ENCODE peak calls at places on chromosomes 12 and 14, in eight cellular contexts. One of them, this sample, is unnamed. For H3K27me3, the result is how much of the 10 kb centered on the place peaks cover.

GRCh38 chr12:106133136-106134087 is 5.3 kb downstream of the NUAK1 start:
- DNase-seq in adrenal gland: no peak
- DNase-seq in psoas muscle: no peak
- DNase-seq in cardiac muscle cell: no peak
- DNase-seq in brain microvascular endothelial cell: no peak
- DNase-seq in endothelial cell of umbilical vein: no peak
- DNase-seq in IMR-90: peak
- DNase-seq in right atrium auricular region: no peak
- DNase-seq in this sample: peak

GRCh38 chr12:117718141-117718540 is 250.6 kb downstream of the KSR2 start:
- DNase-seq in adrenal gland: no peak
- DNase-seq in psoas muscle: no peak
- DNase-seq in cardiac muscle cell: no peak
- DNase-seq in brain microvascular endothelial cell: no peak
- DNase-seq in endothelial cell of umbilical vein: no peak
- DNase-seq in IMR-90: no peak
- DNase-seq in right atrium auricular region: no peak
- DNase-seq in this sample: no peak

GRCh38 chr14:71143391-71144290 is 236.4 kb downstream of the PCNX1 start:
- DNase-seq in adrenal gland: peak
- DNase-seq in psoas muscle: no peak
- DNase-seq in cardiac muscle cell: peak
- DNase-seq in brain microvascular endothelial cell: peak
- DNase-seq in endothelial cell of umbilical vein: no peak
- DNase-seq in IMR-90: peak
- DNase-seq in right atrium auricular region: no peak
- DNase-seq in this sample: no peak

GRCh38 chr14:100802766-100803693 is 22.9 kb upstream of the MEG3 start:
- DNase-seq in adrenal gland: peak
- DNase-seq in psoas muscle: no peak
- DNase-seq in cardiac muscle cell: no peak
- DNase-seq in brain microvascular endothelial cell: no peak
- DNase-seq in endothelial cell of umbilical vein: no peak
- DNase-seq in IMR-90: no peak
- DNase-seq in right atrium auricular region: no peak
- DNase-seq in this sample: no peak

GRCh38 chr12:127625372-127625771 is 641.6 kb upstream of the TMEM132C start:
- DNase-seq in adrenal gland: no peak
- DNase-seq in psoas muscle: no peak
- DNase-seq in cardiac muscle cell: no peak
- DNase-seq in brain microvascular endothelial cell: no peak
- DNase-seq in endothelial cell of umbilical vein: no peak
- DNase-seq in IMR-90: no peak
- DNase-seq in right atrium auricular region: no peak
- DNase-seq in this sample: no peak

GRCh38 chr12:105418821-105419291 is 88.4 kb downstream of the C12orf75 start:
- DNase-seq in adrenal gland: no peak
- DNase-seq in psoas muscle: no peak
- DNase-seq in cardiac muscle cell: no peak
- DNase-seq in brain microvascular endothelial cell: peak
- DNase-seq in endothelial cell of umbilical vein: no peak
- DNase-seq in IMR-90: no peak
- DNase-seq in right atrium auricular region: no peak
- DNase-seq in this sample: peak

GRCh38 chr12:106308611-106309010 is 6.1 kb downstream of the TCP11L2 start:
- DNase-seq in adrenal gland: no peak
- DNase-seq in psoas muscle: no peak
- DNase-seq in cardiac muscle cell: no peak
- DNase-seq in brain microvascular endothelial cell: no peak
- DNase-seq in endothelial cell of umbilical vein: no peak
- DNase-seq in IMR-90: no peak
- DNase-seq in right atrium auricular region: no peak
- DNase-seq in this sample: peak

GRCh38 chr14:36222952-36223468 is 46.5 kb upstream of the PTCSC3 start:
- DNase-seq in adrenal gland: no peak
- DNase-seq in psoas muscle: no peak
- DNase-seq in cardiac muscle cell: no peak
- DNase-seq in brain microvascular endothelial cell: no peak
- DNase-seq in endothelial cell of umbilical vein: no peak
- DNase-seq in IMR-90: peak
- DNase-seq in right atrium auricular region: no peak
- DNase-seq in this sample: no peak

GRCh38 chr14:21093769-21094681 is 4.4 kb downstream of the ZNF219 start:
- DNase-seq in adrenal gland: no peak
- DNase-seq in psoas muscle: no peak
- DNase-seq in cardiac muscle cell: peak
- DNase-seq in brain microvascular endothelial cell: no peak
- DNase-seq in endothelial cell of umbilical vein: no peak
- DNase-seq in IMR-90: no peak
- DNase-seq in right atrium auricular region: no peak
- DNase-seq in this sample: peak

GRCh38 chr14:87175175-87175574 is 817.8 kb downstream of the GALC start:
- DNase-seq in adrenal gland: no peak
- DNase-seq in psoas muscle: no peak
- DNase-seq in cardiac muscle cell: no peak
- DNase-seq in brain microvascular endothelial cell: no peak
- DNase-seq in endothelial cell of umbilical vein: no peak
- DNase-seq in IMR-90: no peak
- DNase-seq in right atrium auricular region: no peak
- DNase-seq in this sample: no peak

GRCh38 chr12:95257541-95257940 is 39.9 kb downstream of the VEZT start:
- DNase-seq in adrenal gland: no peak
- DNase-seq in psoas muscle: no peak
- DNase-seq in cardiac muscle cell: no peak
- DNase-seq in brain microvascular endothelial cell: no peak
- DNase-seq in endothelial cell of umbilical vein: no peak
- DNase-seq in IMR-90: peak
- DNase-seq in right atrium auricular region: no peak
- DNase-seq in this sample: no peak

GRCh38 chr14:61566537-61567225 is 128.6 kb upstream of the HIF1A start:
- DNase-seq in adrenal gland: no peak
- DNase-seq in psoas muscle: no peak
- DNase-seq in cardiac muscle cell: peak
- DNase-seq in brain microvascular endothelial cell: no peak
- DNase-seq in endothelial cell of umbilical vein: peak
- DNase-seq in IMR-90: peak
- DNase-seq in right atrium auricular region: peak
- DNase-seq in this sample: no peak

GRCh38 chr12:62278022-62278421 is 17.8 kb downstream of the USP15 start:
- DNase-seq in adrenal gland: no peak
- DNase-seq in psoas muscle: no peak
- DNase-seq in cardiac muscle cell: no peak
- DNase-seq in brain microvascular endothelial cell: no peak
- DNase-seq in endothelial cell of umbilical vein: no peak
- DNase-seq in IMR-90: no peak
- DNase-seq in right atrium auricular region: no peak
- DNase-seq in this sample: no peak

GRCh38 chr14:100547633-100548294 is 39.5 kb downstream of the BEGAIN start:
- DNase-seq in adrenal gland: peak
- DNase-seq in psoas muscle: peak
- DNase-seq in cardiac muscle cell: peak
- DNase-seq in brain microvascular endothelial cell: peak
- DNase-seq in endothelial cell of umbilical vein: peak
- DNase-seq in IMR-90: peak
- DNase-seq in right atrium auricular region: peak
- DNase-seq in this sample: no peak

GRCh38 chr12:120642806-120643205 is 2.4 kb downstream of the CABP1 start:
- DNase-seq in adrenal gland: no peak
- DNase-seq in psoas muscle: no peak
- DNase-seq in cardiac muscle cell: no peak
- DNase-seq in brain microvascular endothelial cell: no peak
- DNase-seq in endothelial cell of umbilical vein: no peak
- DNase-seq in IMR-90: peak
- DNase-seq in right atrium auricular region: no peak
- DNase-seq in this sample: no peak

GRCh38 chr12:120643574-120643973 is 3.1 kb downstream of the CABP1 start:
- DNase-seq in adrenal gland: no peak
- DNase-seq in psoas muscle: no peak
- DNase-seq in cardiac muscle cell: no peak
- DNase-seq in brain microvascular endothelial cell: no peak
- DNase-seq in endothelial cell of umbilical vein: no peak
- DNase-seq in IMR-90: no peak
- DNase-seq in right atrium auricular region: no peak
- DNase-seq in this sample: no peak

GRCh38 chr12:120649442-120650248 is 9.2 kb downstream of the CABP1 start:
- DNase-seq in adrenal gland: no peak
- DNase-seq in psoas muscle: no peak
- DNase-seq in cardiac muscle cell: no peak
- DNase-seq in brain microvascular endothelial cell: no peak
- DNase-seq in endothelial cell of umbilical vein: peak
- DNase-seq in IMR-90: peak
- DNase-seq in right atrium auricular region: no peak
- DNase-seq in this sample: peak

GRCh38 chr12:120647375-120647755 is 6.9 kb downstream of the CABP1 start:
- DNase-seq in adrenal gland: no peak
- DNase-seq in psoas muscle: no peak
- DNase-seq in cardiac muscle cell: no peak
- DNase-seq in brain microvascular endothelial cell: no peak
- DNase-seq in endothelial cell of umbilical vein: no peak
- DNase-seq in IMR-90: no peak
- DNase-seq in right atrium auricular region: no peak
- DNase-seq in this sample: no peak

GRCh38 chr12:120646044-120646443 is 5.6 kb downstream of the CABP1 start:
- DNase-seq in adrenal gland: no peak
- DNase-seq in psoas muscle: no peak
- DNase-seq in cardiac muscle cell: no peak
- DNase-seq in brain microvascular endothelial cell: no peak
- DNase-seq in endothelial cell of umbilical vein: no peak
- DNase-seq in IMR-90: no peak
- DNase-seq in right atrium auricular region: no peak
- DNase-seq in this sample: no peak
- H3K27me3 ChIP-seq in adrenal gland: under half
- H3K27me3 ChIP-seq in psoas muscle: under half
- H3K27me3 ChIP-seq in cardiac muscle cell: half or more
- H3K27me3 ChIP-seq in brain microvascular endothelial cell: under half
- H3K27me3 ChIP-seq in endothelial cell of umbilical vein: half or more
- H3K27me3 ChIP-seq in IMR-90: half or more
- H3K27me3 ChIP-seq in right atrium auricular region: under half
- H3K27me3 ChIP-seq in this sample: half or more

GRCh38 chr14:68686212-68686478 is 106.7 kb downstream of the ZFP36L1 start:
- DNase-seq in adrenal gland: no peak
- DNase-seq in psoas muscle: no peak
- DNase-seq in cardiac muscle cell: no peak
- DNase-seq in brain microvascular endothelial cell: no peak
- DNase-seq in endothelial cell of umbilical vein: no peak
- DNase-seq in IMR-90: no peak
- DNase-seq in right atrium auricular region: no peak
- DNase-seq in this sample: no peak

GRCh38 chr14:68684466-68685418 is 108.1 kb downstream of the ZFP36L1 start:
- DNase-seq in adrenal gland: no peak
- DNase-seq in psoas muscle: no peak
- DNase-seq in cardiac muscle cell: no peak
- DNase-seq in brain microvascular endothelial cell: no peak
- DNase-seq in endothelial cell of umbilical vein: peak
- DNase-seq in IMR-90: no peak
- DNase-seq in right atrium auricular region: no peak
- DNase-seq in this sample: no peak

GRCh38 chr14:68687746-68688145 is 105.1 kb downstream of the ZFP36L1 start:
- DNase-seq in adrenal gland: no peak
- DNase-seq in psoas muscle: no peak
- DNase-seq in cardiac muscle cell: peak
- DNase-seq in brain microvascular endothelial cell: peak
- DNase-seq in endothelial cell of umbilical vein: no peak
- DNase-seq in IMR-90: peak
- DNase-seq in right atrium auricular region: no peak
- DNase-seq in this sample: no peak

GRCh38 chr14:68686724-68687123 is 106.1 kb downstream of the ZFP36L1 start:
- DNase-seq in adrenal gland: peak
- DNase-seq in psoas muscle: no peak
- DNase-seq in cardiac muscle cell: no peak
- DNase-seq in brain microvascular endothelial cell: no peak
- DNase-seq in endothelial cell of umbilical vein: no peak
- DNase-seq in IMR-90: no peak
- DNase-seq in right atrium auricular region: no peak
- DNase-seq in this sample: no peak

DNA sequence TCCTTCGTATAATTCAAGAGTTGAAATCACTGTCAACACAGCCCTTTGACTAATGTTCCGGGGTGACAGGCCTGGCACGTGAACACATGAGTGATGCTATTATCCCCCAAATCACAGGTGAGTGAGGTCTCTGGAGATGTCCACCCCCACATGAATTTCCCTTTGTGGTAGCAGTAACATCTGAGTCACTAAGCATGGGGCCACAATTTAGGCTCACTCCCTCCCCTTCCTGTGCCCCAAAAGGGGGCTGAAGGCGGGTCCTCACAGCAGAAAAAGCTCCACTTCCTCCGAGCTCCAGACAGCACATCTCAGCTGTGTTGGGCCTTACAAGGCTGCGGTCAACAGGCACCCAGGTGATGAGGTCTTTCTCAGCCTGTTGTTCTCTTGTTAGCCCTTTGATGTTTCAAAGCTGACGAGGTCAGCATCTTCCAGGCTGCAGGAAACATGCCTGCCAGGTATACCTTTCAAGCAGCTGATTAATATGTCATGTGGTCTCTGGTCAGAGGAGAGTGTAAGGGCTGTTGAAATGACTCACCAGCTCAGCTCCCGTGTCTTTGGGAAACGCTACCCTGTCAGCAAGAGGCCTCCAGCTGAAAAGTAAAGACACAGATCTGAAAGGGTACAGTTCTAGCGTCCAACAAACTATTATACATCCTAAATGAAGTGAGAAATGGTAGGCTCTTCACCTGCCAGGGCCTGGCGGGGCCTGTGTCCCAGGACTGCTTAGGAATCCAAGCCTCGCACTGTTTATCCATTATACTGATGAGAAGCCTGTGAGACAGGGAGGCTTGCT is 107.3 kb downstream of the ZFP36L1 start:
- DNase-seq in adrenal gland: peak
- DNase-seq in psoas muscle: no peak
- DNase-seq in cardiac muscle cell: peak
- DNase-seq in brain microvascular endothelial cell: peak
- DNase-seq in endothelial cell of umbilical vein: no peak
- DNase-seq in IMR-90: peak
- DNase-seq in right atrium auricular region: no peak
- DNase-seq in this sample: no peak
- H3K4me3 ChIP-seq in adrenal gland: no peak
- H3K4me3 ChIP-seq in psoas muscle: no peak
- H3K4me3 ChIP-seq in cardiac muscle cell: no peak
- H3K4me3 ChIP-seq in brain microvascular endothelial cell: no peak
- H3K4me3 ChIP-seq in endothelial cell of umbilical vein: no peak
- H3K4me3 ChIP-seq in IMR-90: no peak
- H3K4me3 ChIP-seq in right atrium auricular region: no peak
- H3K4me3 ChIP-seq in this sample: no peak

GRCh38 chr14:94476018-94476417 is at the start of gene SERPINA9:
- DNase-seq in adrenal gland: no peak
- DNase-seq in psoas muscle: no peak
- DNase-seq in cardiac muscle cell: no peak
- DNase-seq in brain microvascular endothelial cell: no peak
- DNase-seq in endothelial cell of umbilical vein: no peak
- DNase-seq in IMR-90: no peak
- DNase-seq in right atrium auricular region: no peak
- DNase-seq in this sample: no peak
- H3K27ac ChIP-seq in adrenal gland: no peak
- H3K27ac ChIP-seq in psoas muscle: no peak
- H3K27ac ChIP-seq in cardiac muscle cell: no peak
- H3K27ac ChIP-seq in brain microvascular endothelial cell: no peak
- H3K27ac ChIP-seq in endothelial cell of umbilical vein: no peak
- H3K27ac ChIP-seq in IMR-90: no peak
- H3K27ac ChIP-seq in right atrium auricular region: no peak
- H3K27ac ChIP-seq in this sample: no peak

DNA sequence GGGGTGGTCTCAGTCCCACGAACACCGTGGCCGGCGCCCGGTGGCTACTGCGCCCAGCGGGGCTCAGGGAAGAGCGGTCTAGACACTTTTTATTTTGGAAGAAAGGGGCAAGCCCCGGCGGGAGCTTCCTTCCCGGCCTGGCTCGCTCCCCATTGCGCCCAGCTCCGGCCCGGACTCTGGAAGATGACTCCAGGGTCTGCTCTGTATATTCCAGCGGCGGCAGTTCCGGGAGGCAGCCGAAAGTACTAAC is 225.1 kb upstream of the CRY1 start:
- DNase-seq in adrenal gland: peak
- DNase-seq in psoas muscle: no peak
- DNase-seq in cardiac muscle cell: no peak
- DNase-seq in brain microvascular endothelial cell: no peak
- DNase-seq in endothelial cell of umbilical vein: no peak
- DNase-seq in IMR-90: no peak
- DNase-seq in right atrium auricular region: no peak
- DNase-seq in this sample: no peak
- H3K27me3 ChIP-seq in adrenal gland: half or more
- H3K27me3 ChIP-seq in psoas muscle: under half
- H3K27me3 ChIP-seq in cardiac muscle cell: half or more
- H3K27me3 ChIP-seq in brain microvascular endothelial cell: under half
- H3K27me3 ChIP-seq in endothelial cell of umbilical vein: under half
- H3K27me3 ChIP-seq in IMR-90: under half
- H3K27me3 ChIP-seq in right atrium auricular region: under half
- H3K27me3 ChIP-seq in this sample: half or more